ENCODE peak calls at places on chromosomes 3 and 15, in four cellular contexts. A is K562, O is HepG2, S is HCT116. L is an unnamed sample.

GRCh38 chr15:44726568-44727461 is 9.5 kb upstream of the TRIM69 start:
- DNase-seq in A (peak; percentile 71), O (peak; percentile 76), S (peak; percentile 52), L (peak; percentile 93)

GRCh38 chr15:75149911-75150709 is 51.6 kb upstream of the C15orf39 start:
- DNase-seq in A (peak; percentile 39), O (no peak), S (peak; percentile 22), L (peak; percentile 20)

GRCh38 chr3:55173504-55173903 is 245.6 kb upstream of the LRTM1 start:
- DNase-seq in A (no peak), O (no peak), S (no peak), L (no peak)

GRCh38 chr15:26882112-26882511 is 15.2 kb downstream of the GABRA5 start:
- DNase-seq in A (no peak), O (no peak), S (no peak), L (no peak)

GRCh38 chr15:85788796-85789495 is 5.8 kb downstream of the KLHL25 start:
- DNase-seq in A (no peak), O (no peak), S (no peak), L (no peak)

GRCh38 chr15:52093539-52094502 is 18.8 kb downstream of the BCL2L10 start:
- DNase-seq in A (no peak), O (no peak), S (no peak), L (peak; percentile 98)

GRCh38 chr3:126460386-126460785 is 15.3 kb downstream of the ZXDC start:
- DNase-seq in A (no peak), O (no peak), S (no peak), L (no peak)

GRCh38 chr15:89016549-89017041 is 71.7 kb upstream of the ABHD2 start:
- DNase-seq in A (no peak), O (no peak), S (peak; percentile 23), L (no peak)

GRCh38 chr15:69478259-69478687 is 25.7 kb downstream of the RPLP1 start:
- DNase-seq in A (peak; percentile 74), O (peak; percentile 35), S (peak; percentile 37), L (no peak)

GRCh38 chr3:173038484-173038871 is 102.6 kb downstream of the SPATA16 start:
- DNase-seq in A (no peak), O (no peak), S (no peak), L (no peak)

GRCh38 chr15:90877996-90878395 is 6.3 kb upstream of the FES start:
- DNase-seq in A (no peak), O (no peak), S (no peak), L (no peak)

GRCh38 chr15:82660378-82660777 is 13.2 kb upstream of the CPEB1 start:
- DNase-seq in A (no peak), O (no peak), S (no peak), L (no peak)

GRCh38 chr3:124928333-124929202 is 6.0 kb downstream of the MUC13 start:
- DNase-seq in A (peak; percentile 14), O (peak; percentile 57), S (peak; percentile 60), L (peak; percentile 54)

GRCh38 chr3:46010519-46011113 is 15.0 kb upstream of the FYCO1 start:
- DNase-seq in A (no peak), O (no peak), S (no peak), L (no peak)

GRCh38 chr3:21894459-21895083 is 143.6 kb upstream of the ZNF385D start:
- DNase-seq in A (no peak), O (no peak), S (no peak), L (no peak)

GRCh38 chr3:139532996-139533395 is 6.5 kb downstream of the RBP1 start:
- DNase-seq in A (no peak), O (no peak), S (no peak), L (no peak)

GRCh38 chr3:43176666-43177065 is 70.8 kb upstream of the POMGNT2 start:
- DNase-seq in A (no peak), O (no peak), S (no peak), L (no peak)

DNA sequence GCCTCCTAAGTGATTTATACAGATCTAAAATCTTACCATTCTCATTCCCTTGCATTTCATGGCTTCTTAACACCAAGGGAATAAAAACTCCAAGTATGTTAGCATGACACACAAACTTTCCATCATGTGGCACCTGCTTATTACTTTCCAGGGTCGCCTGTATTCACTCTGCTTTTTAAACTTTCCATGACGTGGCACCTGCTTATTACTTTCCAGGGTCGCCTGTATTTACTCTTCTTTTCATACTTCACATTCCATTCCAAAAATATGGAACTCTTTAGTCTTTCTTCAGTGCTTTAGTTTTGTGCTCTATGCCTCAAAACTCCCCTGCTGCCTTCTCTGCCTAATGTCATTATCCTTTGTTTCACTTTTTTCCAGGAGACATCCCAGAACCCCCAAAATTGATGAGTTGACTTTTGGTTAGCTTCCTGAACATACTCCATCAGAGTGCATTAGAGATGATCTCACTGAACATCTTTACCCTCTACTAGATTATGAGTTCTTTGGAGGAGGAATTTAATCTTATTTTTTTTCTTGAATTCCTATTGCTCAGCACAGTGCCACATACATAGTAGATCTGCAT is 47.0 kb downstream of the CALML4 start:
- DNase-seq in A (no peak), O (peak; percentile 17), S (no peak), L (no peak)
- H3K36me3 ChIP-seq in A (peaks cover 73% of the 10 kb centered on the region), O (peaks cover 9% of the 10 kb centered on the region), S (no peaks in the 10 kb centered on the region), L (peaks cover 11% of the 10 kb centered on the region)

GRCh38 chr3:10343526-10343925 is 22.6 kb upstream of the SEC13 start:
- DNase-seq in A (no peak), O (no peak), S (no peak), L (no peak)
- H3K27me3 ChIP-seq in A (peaks cover 91% of the 10 kb centered on the region), O (peaks cover 4% of the 10 kb centered on the region), S (no peaks in the 10 kb centered on the region), L (no peaks in the 10 kb centered on the region)

GRCh38 chr3:52246728-52247454 is 1.3 kb downstream of the PPM1M start:
- DNase-seq in A (no peak), O (no peak), S (no peak), L (no peak)

GRCh38 chr3:52244061-52244628 is 1.4 kb upstream of the PPM1M start:
- DNase-seq in A (no peak), O (no peak), S (no peak), L (no peak)

GRCh38 chr3:52246264-52246620 is 683 bp downstream of the PPM1M start:
- DNase-seq in A (no peak), O (no peak), S (no peak), L (no peak)

GRCh38 chr3:52247455-52248164 is 2.1 kb downstream of the PPM1M start:
- DNase-seq in A (no peak), O (no peak), S (no peak), L (no peak)

DNA sequence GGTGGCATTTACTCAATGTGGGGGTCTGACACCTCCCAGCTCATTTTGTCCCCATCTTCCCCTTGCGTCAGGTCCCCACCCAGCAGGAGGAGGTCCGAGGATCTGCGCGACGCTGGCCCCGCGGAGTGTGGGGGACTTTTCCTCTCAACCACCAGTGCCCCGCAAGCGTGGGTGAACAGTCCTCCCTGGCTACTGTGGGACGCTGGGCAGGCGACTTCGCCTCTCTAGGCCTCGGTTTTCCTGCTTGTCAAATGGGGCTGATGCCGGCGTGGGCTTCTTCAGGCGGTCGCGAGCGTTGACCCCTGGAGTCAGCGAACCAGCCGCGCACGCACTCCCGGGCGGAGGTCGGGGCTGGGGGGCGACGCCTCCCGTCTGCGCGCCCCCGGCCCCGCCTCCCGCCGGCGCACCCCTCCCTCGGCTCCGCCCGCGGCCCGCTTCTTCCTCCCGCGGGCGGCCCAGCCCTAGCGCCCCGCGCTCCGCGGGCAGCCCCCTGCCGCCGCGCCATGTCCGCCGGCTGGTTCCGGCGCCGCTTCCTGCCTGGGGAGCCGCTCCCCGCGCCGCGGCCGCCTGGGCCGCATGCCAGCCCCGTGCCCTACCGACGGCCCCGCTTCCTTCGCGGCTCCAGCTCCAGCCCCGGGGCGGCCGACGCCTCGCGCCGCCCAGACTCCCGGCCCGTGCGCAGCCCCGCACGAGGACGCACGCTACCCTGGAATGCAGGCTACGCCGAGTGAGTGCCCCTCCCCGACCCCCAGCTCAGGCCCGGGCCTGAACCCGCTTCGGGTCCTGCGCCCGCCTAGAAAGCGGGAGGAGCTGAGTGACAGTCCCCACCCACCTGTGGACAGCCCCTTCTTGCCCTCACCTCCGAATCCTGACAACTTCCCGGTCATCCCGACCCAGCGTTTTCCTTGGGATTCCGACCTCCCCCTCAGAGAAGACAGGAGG is at the start of gene PPM1M:
- DNase-seq in A (peak; percentile 59), O (no peak), S (no peak), L (no peak)
- TF ChIP-seq TCF7L2 in A (no peak), O (no peak), S (no peak), L (no peak)

DNA sequence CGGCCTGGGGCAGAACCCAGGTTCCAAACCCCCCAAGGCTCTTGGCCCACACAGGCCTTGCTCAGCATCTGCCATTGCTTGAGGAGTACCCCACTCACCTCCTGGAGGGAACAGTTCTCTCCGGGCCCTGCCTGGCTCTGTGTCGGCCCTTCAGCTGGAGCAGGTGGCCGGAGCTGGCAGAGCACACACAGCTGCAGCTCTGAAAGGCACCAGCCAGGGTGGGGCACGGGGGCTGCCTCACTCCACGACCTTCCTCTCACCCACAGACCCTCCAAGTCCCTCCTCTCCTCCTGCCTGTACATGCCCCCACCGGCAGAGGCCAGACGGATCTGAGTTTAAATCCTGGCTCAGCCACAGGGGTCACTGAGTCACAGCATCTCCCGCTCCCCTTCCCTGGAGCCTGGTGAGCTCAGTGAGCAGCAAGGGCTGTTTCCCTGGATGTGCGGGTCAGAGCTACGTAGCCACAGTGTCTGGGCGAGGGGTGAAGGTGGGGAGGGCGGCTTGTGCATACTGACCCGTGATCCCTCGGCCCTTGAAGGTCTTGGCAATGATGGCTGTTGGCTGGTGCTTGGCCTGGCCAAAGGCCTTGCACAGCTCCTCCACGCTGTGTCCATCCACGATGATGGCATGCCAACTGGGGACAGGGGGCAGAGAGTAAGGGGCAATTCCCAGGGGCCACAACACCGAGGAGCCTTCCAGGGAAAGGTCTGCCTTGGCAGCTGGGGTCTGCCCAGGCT is 23.0 kb downstream of the TKT start:
- DNase-seq in A (no peak), O (no peak), S (no peak), L (no peak)
- H3K36me3 ChIP-seq in A (peaks cover 96% of the 10 kb centered on the region), O (peaks cover 61% of the 10 kb centered on the region), S (peaks cover 93% of the 10 kb centered on the region), L (peaks cover 4% of the 10 kb centered on the region)

GRCh38 chr15:37105795-37106333 is 5.5 kb upstream of the MEIS2 start:
- DNase-seq in A (no peak), O (no peak), S (no peak), L (no peak)
- H3K27me3 ChIP-seq in A (no peaks in the 10 kb centered on the region), O (no peaks in the 10 kb centered on the region), S (no peaks in the 10 kb centered on the region), L (peaks cover 23% of the 10 kb centered on the region)

GRCh38 chr3:174275336-174275735 is 583.8 kb upstream of the NAALADL2 start:
- DNase-seq in A (no peak), O (no peak), S (no peak), L (no peak)

GRCh38 chr3:174268061-174268460 is 591.1 kb upstream of the NAALADL2 start:
- DNase-seq in A (no peak), O (no peak), S (no peak), L (no peak)

GRCh38 chr3:174276826-174277225 is 582.3 kb upstream of the NAALADL2 start:
- DNase-seq in A (no peak), O (no peak), S (no peak), L (peak; percentile 1)

DNA sequence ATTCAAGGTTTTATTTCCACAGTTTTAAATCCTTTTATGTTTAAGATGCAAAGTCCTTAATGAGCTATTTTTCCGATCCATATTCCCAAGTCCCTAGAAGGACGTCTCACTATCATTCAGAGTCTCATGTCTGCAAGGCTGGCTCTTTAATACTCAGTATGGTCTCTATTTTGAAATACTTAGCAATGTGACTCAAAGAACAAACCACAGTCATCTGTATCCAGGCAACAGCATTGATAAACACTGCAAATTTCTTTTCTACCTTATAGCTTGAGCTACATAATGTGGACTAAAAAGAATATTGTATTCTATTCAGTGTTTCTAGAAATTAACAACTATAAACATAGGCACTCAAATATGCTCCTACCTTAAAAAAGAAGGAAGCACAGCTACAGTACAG is 588.3 kb upstream of the NAALADL2 start:
- DNase-seq in A (no peak), O (no peak), S (no peak), L (no peak)
- TF ChIP-seq TCF7L2 in A (no peak), O (no peak), S (no peak), L (no peak)

GRCh38 chr3:53244281-53244680 is 11.5 kb downstream of the TKT start:
- DNase-seq in A (no peak), O (no peak), S (no peak), L (no peak)
- H3K36me3 ChIP-seq in A (peaks cover 75% of the 10 kb centered on the region), O (peaks cover 28% of the 10 kb centered on the region), S (peaks cover 43% of the 10 kb centered on the region), L (peaks cover 5% of the 10 kb centered on the region)